ENCODE peak calls at places on chromosomes 7 and 10, in five cellular contexts. J is cardiac muscle cell, L is AG04450, A is ovary, Y is mesothelial cell of epicardium. R is an unnamed sample.

GRCh38 chr7:12475362-12476063 is 71.8 kb upstream of the VWDE start:
- DNase-seq in Y (no peak), L (no peak), J (peak), A (no peak), R (no peak)

GRCh38 chr7:158187055-158187770 is 400.4 kb downstream of the PTPRN2 start:
- DNase-seq in Y (no peak), J (no peak), A (no peak), L (no peak), R (no peak)

GRCh38 chr10:48545462-48546145 is 59.3 kb downstream of the ARHGAP22 start:
- DNase-seq in Y (no peak), A (peak), L (no peak), J (no peak), R (no peak)

GRCh38 chr7:585229-585711 is 65.6 kb upstream of the PDGFA start:
- DNase-seq in A (no peak), Y (no peak), L (no peak), J (peak), R (no peak)

GRCh38 chr7:41219276-41219675 is 483.6 kb downstream of the INHBA start:
- DNase-seq in L (no peak), A (no peak), J (peak), Y (no peak), R (no peak)

GRCh38 chr10:14595526-14596182 is 179.0 kb downstream of the FAM107B start:
- DNase-seq in L (no peak), A (no peak), J (no peak), Y (no peak), R (no peak)

GRCh38 chr7:13803134-13803533 is 186.3 kb downstream of the ETV1 start:
- DNase-seq in L (no peak), A (no peak), Y (no peak), J (no peak), R (no peak)

GRCh38 chr10:132129431-132129830 is 57.3 kb upstream of the DPYSL4 start:
- DNase-seq in A (no peak), Y (no peak), J (peak), L (no peak), R (peak)

GRCh38 chr7:55191926-55192692 is 173.0 kb upstream of the LANCL2 start:
- DNase-seq in J (no peak), L (no peak), A (no peak), Y (no peak), R (no peak)

GRCh38 chr7:2701832-2702593 is 14.0 kb downstream of the AMZ1 start:
- DNase-seq in A (no peak), Y (no peak), L (no peak), J (peak), R (no peak)

GRCh38 chr7:86965727-86966120 is 93.7 kb downstream of the ELAPOR2 start:
- DNase-seq in L (no peak), J (no peak), A (no peak), Y (no peak), R (no peak)

GRCh38 chr7:417973-418601 is 101.6 kb downstream of the PDGFA start:
- DNase-seq in Y (no peak), L (no peak), A (no peak), J (no peak), R (no peak)

GRCh38 chr10:131141207-131141606 is 170.3 kb downstream of the TCERG1L start:
- DNase-seq in L (no peak), Y (no peak), A (no peak), J (no peak), R (no peak)

GRCh38 chr10:35824704-35825103 is 182.6 kb upstream of the FZD8 start:
- DNase-seq in L (no peak), A (no peak), J (no peak), Y (no peak), R (no peak)

GRCh38 chr7:45980973-45981372 is 59.9 kb upstream of the IGFBP3 start:
- DNase-seq in Y (no peak), L (no peak), J (no peak), A (no peak), R (no peak)

GRCh38 chr7:16409777-16410176 is 11.6 kb downstream of the CRPPA start:
- DNase-seq in Y (no peak), A (no peak), L (no peak), J (peak), R (no peak)
- TF ChIP-seq CTCF in Y (no peak), A (no peak), L (no peak), J (peak), R (peak)

GRCh38 chr7:70098133-70098561 is 499.9 kb downstream of the AUTS2 start:
- DNase-seq in L (no peak), Y (no peak), A (no peak), J (no peak), R (no peak)

GRCh38 chr7:70097639-70098038 is 499.4 kb downstream of the AUTS2 start:
- DNase-seq in Y (no peak), A (no peak), J (no peak), L (no peak), R (no peak)

GRCh38 chr7:70093496-70093895 is 495.2 kb downstream of the AUTS2 start:
- DNase-seq in A (no peak), Y (no peak), L (no peak), J (peak), R (no peak)

GRCh38 chr7:70104243-70104642 is 506.0 kb downstream of the AUTS2 start:
- DNase-seq in J (no peak), A (no peak), L (no peak), Y (no peak), R (no peak)

DNA sequence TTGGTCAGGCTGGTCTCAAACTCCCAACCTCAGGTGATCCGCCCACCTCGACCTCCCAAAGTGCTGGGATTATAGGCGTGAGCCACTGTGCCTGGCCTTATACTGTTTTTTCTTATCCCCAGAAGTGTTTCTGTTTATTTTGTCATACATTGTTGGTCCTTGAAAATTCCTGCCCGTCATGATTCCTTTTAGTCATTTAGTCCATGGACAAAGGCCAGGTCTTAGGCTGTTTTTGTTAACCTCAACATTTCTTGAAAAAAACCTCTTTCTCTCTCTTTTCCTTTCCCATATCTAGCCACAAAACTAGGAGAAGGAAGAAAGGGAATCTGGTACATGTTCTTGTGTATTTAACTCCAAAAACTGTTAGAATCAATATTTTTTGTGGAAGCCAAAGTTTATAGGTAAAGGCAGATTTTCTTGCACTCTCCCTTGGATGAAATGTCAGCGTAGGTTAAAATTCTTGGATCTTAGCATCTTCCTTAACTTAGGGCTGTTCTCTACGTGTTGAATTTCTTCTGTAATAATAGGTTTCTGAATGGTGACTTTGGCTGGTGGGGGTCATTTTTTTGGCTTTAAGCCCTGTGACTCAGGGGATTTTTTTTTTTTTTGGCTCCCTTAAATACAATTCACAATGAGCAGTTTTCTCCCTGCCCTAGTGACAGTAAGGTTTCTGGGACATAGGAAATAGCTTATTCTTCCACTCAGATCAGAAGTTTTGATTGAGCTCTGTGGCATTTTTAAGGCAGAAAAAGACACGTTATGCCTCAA is 500.8 kb downstream of the AUTS2 start:
- DNase-seq in L (no peak), Y (no peak), J (peak), A (no peak), R (no peak)
- TF ChIP-seq CTCF in L (no peak), Y (no peak), J (no peak), A (no peak), R (no peak)

GRCh38 chr10:77520290-77520689 is 117.3 kb downstream of the KCNMA1 start:
- DNase-seq in A (no peak), J (no peak), Y (no peak), L (no peak), R (no peak)
- TF ChIP-seq CTCF in A (no peak), J (no peak), Y (no peak), L (no peak), R (no peak)

DNA sequence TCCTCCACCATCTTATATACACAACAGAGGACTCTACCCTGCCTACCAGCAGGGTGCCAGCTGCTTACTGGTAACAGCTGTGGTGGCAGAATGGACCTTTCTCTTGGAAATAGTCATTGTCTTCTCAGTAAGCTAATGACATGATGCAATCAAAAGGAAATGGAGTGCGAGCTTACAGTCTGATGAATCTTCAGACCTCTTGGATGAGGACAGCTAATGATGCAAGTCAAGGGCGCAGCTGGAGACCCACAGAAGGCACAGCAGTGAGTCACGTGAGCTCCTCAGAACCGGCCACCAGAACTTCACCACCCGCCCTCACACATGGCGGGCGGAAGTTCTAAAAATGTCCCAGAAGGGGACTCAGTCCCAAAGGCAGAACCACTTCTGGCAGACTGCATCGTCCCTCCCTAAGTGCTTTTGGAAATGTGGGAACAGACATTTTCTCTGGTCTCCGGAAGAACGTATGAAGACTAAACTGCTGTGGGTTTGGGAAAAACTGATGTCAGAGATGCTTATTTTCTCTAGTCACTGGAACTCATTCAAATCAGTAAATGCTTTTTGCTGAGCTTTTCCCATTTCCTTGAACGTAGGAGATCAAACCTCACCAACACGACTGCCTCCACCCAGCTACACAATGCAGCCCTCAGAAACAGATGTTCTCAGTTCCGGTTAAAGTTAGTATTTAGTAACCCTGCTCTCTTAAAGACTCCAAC is 96.4 kb downstream of the FAS start:
- DNase-seq in L (peak), J (peak), A (peak), Y (no peak), R (no peak)
- TF ChIP-seq CTCF in L (no peak), J (no peak), A (no peak), Y (no peak), R (no peak)

DNA sequence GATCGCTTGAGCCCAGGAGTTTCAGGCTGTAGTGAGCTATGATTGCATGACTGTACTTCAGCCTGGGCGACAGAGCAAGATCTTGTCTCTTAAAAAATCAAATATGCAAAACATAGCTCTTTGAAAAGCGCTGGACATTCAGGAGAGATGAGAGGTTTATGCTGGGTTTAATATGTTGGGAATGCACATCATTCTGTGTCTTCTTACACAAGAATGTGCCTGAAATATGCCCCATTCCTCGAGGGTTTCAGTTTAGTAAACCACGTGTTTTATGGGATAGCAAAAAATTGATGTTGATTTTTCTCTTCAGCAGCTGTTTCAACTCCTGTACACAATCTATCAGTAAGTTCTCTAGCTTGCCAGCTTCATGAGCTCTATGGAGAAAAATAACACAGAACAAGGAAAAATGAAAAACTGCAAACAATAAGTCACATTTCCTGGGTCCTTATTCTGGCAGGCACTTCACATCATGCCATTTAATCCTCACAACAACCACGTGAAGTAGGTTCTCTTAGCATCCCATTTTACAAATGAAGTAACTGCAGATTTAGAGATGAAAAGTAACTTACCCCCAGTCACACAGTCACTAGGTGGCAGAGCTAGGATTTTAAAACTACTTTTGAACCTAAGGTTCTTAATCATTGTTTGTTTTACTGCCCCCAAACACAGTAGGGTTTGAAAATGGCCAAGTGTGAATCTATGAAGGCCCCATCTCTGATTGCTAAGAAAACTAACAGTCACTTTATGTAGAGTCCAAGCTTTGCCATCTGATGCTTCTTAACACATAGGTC is 423.6 kb downstream of the PHTF2 start:
- DNase-seq in L (peak), A (no peak), J (peak), Y (no peak), R (no peak)
- TF ChIP-seq CTCF in L (peak), A (no peak), J (no peak), Y (no peak), R (peak)

GRCh38 chr10:29663718-29664117 is 28.9 kb upstream of the SVIL start:
- DNase-seq in A (no peak), Y (no peak), L (no peak), J (no peak), R (no peak)

GRCh38 chr10:29659770-29660097 is 25.0 kb upstream of the SVIL start:
- DNase-seq in L (no peak), Y (no peak), J (no peak), A (no peak), R (no peak)

GRCh38 chr10:29656451-29656992 is 21.8 kb upstream of the SVIL start:
- DNase-seq in Y (no peak), A (no peak), J (no peak), L (no peak), R (no peak)

GRCh38 chr10:29657719-29658274 is 23.0 kb upstream of the SVIL start:
- DNase-seq in Y (no peak), L (no peak), J (no peak), A (no peak), R (no peak)

GRCh38 chr10:29658984-29659769 is 24.4 kb upstream of the SVIL start:
- DNase-seq in A (peak), J (peak), L (peak), Y (no peak), R (no peak)
- TF ChIP-seq CTCF in A (peak), J (peak), L (peak), Y (no peak), R (peak)

DNA sequence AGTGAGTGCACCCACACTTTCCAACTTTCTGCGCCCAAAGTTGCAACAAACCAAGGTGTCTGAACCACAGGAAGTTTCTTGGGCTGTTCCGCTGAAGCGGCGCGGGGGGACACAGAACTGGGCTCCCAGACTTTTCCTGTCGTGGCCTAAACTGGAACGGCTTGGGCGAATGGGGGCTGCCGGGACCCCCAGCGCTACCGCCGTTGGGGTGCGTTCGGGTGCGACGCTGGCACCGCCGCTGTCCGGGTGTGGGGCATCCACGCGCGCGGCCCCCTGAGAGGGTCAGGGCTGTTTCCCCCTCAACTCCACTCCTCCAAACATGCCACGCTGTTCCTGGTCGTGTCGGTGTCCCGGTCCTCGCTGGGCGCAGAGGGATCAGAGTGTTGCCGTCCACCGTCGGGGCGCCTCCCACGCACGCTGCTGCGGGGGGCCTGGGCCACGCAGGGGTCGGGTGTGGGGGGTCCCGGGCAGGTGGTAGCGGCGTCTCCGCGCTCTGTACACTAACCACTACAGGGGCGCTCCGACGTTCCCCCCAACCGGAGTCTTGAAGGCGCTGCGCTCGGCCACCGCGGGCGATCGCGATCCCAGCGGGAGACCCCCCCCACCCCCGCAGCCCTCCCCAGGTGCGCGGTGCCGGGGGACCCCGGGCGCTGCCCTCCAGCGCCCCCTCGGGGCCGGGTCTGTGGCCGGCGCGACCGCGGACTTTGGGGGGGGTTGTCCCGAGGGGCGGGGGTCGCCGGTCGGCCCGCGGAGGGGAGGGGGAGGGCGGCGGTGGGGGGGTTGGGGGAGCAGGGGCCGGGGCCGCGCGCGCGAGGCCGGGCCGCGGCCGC is 2.2 kb upstream of the CUX1 start:
- DNase-seq in L (no peak), Y (peak), A (peak), J (peak), R (no peak)
- TF ChIP-seq CTCF in L (no peak), Y (peak), A (no peak), J (peak), R (peak)

DNA sequence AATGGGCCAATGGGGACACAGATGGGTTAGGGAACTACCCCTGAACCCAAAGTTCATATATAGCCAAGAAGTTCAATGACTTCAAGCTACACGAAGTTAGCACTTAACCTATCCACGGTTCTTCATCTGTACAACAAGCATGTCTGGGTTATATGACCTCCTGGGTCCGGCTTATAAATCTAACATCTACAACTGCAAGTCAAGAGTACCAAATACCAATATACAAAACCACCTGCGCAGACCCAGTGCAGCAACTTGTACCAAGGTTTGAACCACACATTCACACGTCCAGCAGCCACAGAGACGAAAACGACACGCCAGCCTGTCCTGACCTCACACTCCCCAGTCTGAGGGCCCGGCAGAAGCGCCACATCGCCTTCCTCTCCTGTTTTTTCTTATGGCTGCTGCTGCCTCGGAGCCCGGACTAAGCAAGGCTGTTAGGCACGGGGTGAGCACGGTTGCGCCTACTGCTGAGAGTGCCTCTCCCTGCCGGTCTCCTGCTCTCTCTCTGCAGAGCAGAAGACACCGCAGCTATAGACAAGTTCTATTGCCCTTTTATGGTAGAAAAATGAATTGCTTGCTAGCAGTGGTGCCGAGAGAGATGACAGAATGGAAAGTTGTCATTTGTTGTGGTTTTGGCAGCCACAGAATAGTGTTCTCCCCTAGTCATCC is 86.3 kb downstream of the RNF216 start:
- DNase-seq in Y (no peak), J (peak), A (peak), L (peak), R (no peak)
- TF ChIP-seq CTCF in Y (no peak), J (no peak), A (no peak), L (no peak), R (no peak)

GRCh38 chr7:25835191-25835590 is 316.8 kb upstream of the NFE2L3 start:
- DNase-seq in J (no peak), L (no peak), Y (no peak), A (no peak), R (no peak)

GRCh38 chr7:25841575-25841974 is 310.4 kb upstream of the NFE2L3 start:
- DNase-seq in J (no peak), A (no peak), L (no peak), Y (no peak), R (no peak)

GRCh38 chr7:25840209-25840792 is 311.7 kb upstream of the NFE2L3 start:
- DNase-seq in J (peak), Y (no peak), L (no peak), A (no peak), R (no peak)

GRCh38 chr7:25842201-25842726 is 309.7 kb upstream of the NFE2L3 start:
- DNase-seq in J (no peak), Y (no peak), L (no peak), A (no peak), R (no peak)

GRCh38 chr7:25839084-25839769 is 312.8 kb upstream of the NFE2L3 start:
- DNase-seq in A (no peak), Y (no peak), L (no peak), J (no peak), R (no peak)
- TF ChIP-seq CTCF in A (no peak), Y (peak), L (peak), J (peak), R (peak)

DNA sequence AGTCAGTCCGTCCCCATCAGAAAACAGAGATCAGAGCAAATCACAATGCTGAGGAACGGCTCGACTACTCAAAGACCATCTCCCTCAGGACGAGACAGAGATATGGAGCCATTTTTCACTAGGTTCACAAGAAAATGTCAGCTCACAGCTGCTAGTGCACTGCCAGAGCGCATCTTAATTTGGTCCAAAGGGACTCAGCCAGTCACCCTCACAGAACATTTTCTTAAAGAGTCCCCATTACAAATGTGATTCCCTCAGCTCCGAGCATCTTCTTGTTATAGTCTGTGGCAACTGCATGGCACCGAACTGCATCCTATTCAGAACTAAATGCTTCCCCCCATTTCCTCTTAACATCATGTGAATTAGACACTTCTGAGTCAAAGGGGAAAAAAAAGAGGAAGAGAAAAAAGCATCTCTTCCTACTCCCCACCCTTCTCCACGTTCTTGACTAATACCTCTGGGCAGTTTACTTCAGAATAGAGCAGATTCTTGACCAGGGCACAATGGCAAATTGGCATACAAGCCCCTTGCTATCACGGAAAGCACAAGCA is 683.8 kb downstream of the MAGI2 start:
- DNase-seq in L (no peak), A (no peak), J (no peak), Y (no peak), R (no peak)
- TF ChIP-seq CTCF in L (no peak), A (no peak), J (no peak), Y (no peak), R (no peak)

R was measured in chondrocyte.